ENCODE peak calls at places on chromosomes 1 and 21, in eight cellular contexts. P, T, X, V, E, Q, I and F are unnamed samples. For H3K36me3, the result is how much of the 10 kb centered on the place peaks cover.

GRCh38 chr21:43816611-43817071 is 27.3 kb downstream of the RRP1 start:
- DNase-seq in T (peak), E (no peak), X (no peak), P (no peak), Q (no peak), I (no peak), V (peak), F (no peak)

GRCh38 chr1:215543806-215544205 is 23.3 kb upstream of the KCTD3 start:
- DNase-seq in I (no peak), X (no peak), Q (no peak), V (no peak), P (no peak), E (no peak), T (no peak), F (no peak)

GRCh38 chr1:179002552-179003345 is 22.9 kb upstream of the FAM20B start:
- DNase-seq in Q (peak), I (peak), E (no peak), V (peak), T (peak), P (no peak), X (peak), F (peak)

GRCh38 chr1:43632135-43632670 is 17.7 kb upstream of the KDM4A start:
- DNase-seq in Q (no peak), I (no peak), T (no peak), P (no peak), E (no peak), V (no peak), X (no peak), F (no peak)

GRCh38 chr1:111161843-111162242 is 21.8 kb downstream of the CEPT1 start:
- DNase-seq in E (no peak), I (no peak), T (no peak), Q (no peak), X (no peak), P (no peak), V (no peak), F (no peak)

GRCh38 chr1:236083650-236084385 is 18.9 kb upstream of the NID1 start:
- DNase-seq in X (no peak), Q (peak), I (no peak), E (no peak), P (no peak), T (no peak), V (no peak), F (no peak)

GRCh38 chr1:185284533-185285244 is 32.4 kb downstream of the IVNS1ABP start:
- DNase-seq in I (no peak), T (no peak), E (no peak), X (no peak), Q (no peak), V (no peak), P (no peak), F (no peak)

GRCh38 chr1:225407755-225408154 is 20.1 kb downstream of the LBR start:
- DNase-seq in Q (no peak), T (no peak), E (no peak), I (no peak), X (no peak), P (no peak), V (no peak), F (no peak)

GRCh38 chr1:182113879-182114626 is 52.5 kb upstream of the ZNF648 start:
- DNase-seq in E (no peak), V (no peak), T (no peak), X (no peak), I (no peak), Q (no peak), P (no peak), F (no peak)

GRCh38 chr1:94792473-94792875 is 27.7 kb upstream of the SLC44A3 start:
- DNase-seq in P (no peak), I (no peak), X (no peak), V (no peak), Q (peak), E (no peak), T (no peak), F (no peak)

GRCh38 chr21:32570456-32570855 is 14.9 kb downstream of the TCP10L start:
- DNase-seq in P (no peak), V (no peak), T (peak), Q (no peak), X (no peak), E (no peak), I (no peak), F (no peak)

GRCh38 chr1:84997667-84998600 is 1.0 kb upstream of the MCOLN2 start:
- DNase-seq in Q (peak), V (no peak), T (peak), I (no peak), E (no peak), P (no peak), X (no peak), F (no peak)

GRCh38 chr1:114892194-114892918 is 37.7 kb downstream of the SYCP1 start:
- DNase-seq in P (no peak), E (no peak), I (no peak), Q (no peak), T (peak), X (no peak), V (no peak), F (no peak)

GRCh38 chr1:2300004-2300771 is 72.1 kb downstream of the SKI start:
- DNase-seq in V (no peak), I (no peak), Q (no peak), T (no peak), E (no peak), P (no peak), X (no peak), F (no peak)

GRCh38 chr1:41580021-41580420 is 95.5 kb upstream of the EDN2 start:
- DNase-seq in I (no peak), E (no peak), V (no peak), T (peak), Q (no peak), P (no peak), X (no peak), F (no peak)

GRCh38 chr1:67889940-67890567 is 56.8 kb upstream of the GNG12 start:
- DNase-seq in P (peak), E (peak), I (peak), T (no peak), X (no peak), V (no peak), Q (peak), F (no peak)

GRCh38 chr1:58857673-58858343 is 74.0 kb upstream of the JUN start:
- DNase-seq in T (no peak), Q (no peak), E (no peak), I (no peak), P (no peak), V (no peak), X (no peak), F (no peak)

GRCh38 chr1:197686702-197687355 is 88.5 kb downstream of the DENND1B start:
- DNase-seq in V (no peak), I (no peak), X (no peak), E (no peak), Q (no peak), T (no peak), P (no peak), F (no peak)

GRCh38 chr1:177252877-177253276 is 82.1 kb downstream of the BRINP2 start:
- DNase-seq in V (no peak), X (no peak), T (no peak), E (no peak), P (no peak), Q (no peak), I (no peak), F (no peak)

GRCh38 chr21:17466166-17466565 is 46.7 kb upstream of the CXADR start:
- DNase-seq in X (no peak), I (peak), Q (peak), E (no peak), P (no peak), T (no peak), V (no peak), F (no peak)

GRCh38 chr21:35202431-35202830 is 153.3 kb upstream of the RUNX1 start:
- DNase-seq in I (no peak), Q (peak), P (no peak), X (no peak), T (no peak), V (no peak), E (peak), F (no peak)

DNA sequence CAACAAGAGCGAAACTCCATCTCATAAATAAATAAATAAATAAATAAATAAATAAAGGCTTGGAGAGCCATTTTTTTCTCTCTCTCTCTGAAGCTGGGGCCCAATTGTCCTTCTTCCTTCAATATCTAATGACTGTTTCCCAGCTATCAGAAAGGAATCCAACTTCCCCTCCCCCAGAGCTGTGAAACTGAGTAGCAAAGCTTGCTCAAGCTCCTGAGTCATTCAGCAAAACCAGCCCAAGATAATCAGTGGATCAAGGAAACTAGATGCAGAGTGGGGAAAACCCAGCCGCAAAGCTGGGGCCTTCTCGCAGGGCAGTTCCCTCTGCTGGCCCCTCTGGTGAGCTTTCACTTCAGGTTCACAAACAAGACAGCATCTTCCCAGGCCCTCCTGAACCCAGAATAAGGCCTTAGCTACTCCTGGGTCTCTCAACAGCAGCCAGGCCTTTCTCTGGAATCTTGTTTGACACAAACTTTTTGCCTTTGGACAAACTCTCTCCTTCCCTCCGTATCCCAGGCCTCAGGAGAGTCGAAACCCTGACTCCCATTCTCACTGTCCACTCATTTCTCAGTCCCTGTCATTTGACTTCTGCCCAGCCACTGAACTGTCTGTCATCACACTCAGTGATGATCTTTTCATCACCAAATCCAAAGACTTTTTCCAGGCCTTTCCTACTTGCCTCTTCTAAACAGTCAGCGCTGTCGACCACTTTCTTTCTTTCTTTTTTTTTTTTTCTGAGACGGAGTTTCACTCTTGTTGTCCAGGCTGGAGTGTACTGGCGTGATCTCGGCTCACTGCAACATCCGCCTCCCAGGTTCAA is 18.0 kb upstream of the PTP4A2 start:
- DNase-seq in Q (peak), I (peak), T (peak), V (peak), E (peak), X (peak), P (peak), F (peak)
- TF ChIP-seq CTCF in Q (peak), I (peak), T (peak), V (peak), E (peak), X (peak), P (no peak), F (peak)

GRCh38 chr1:93578433-93578830 is 103.2 kb downstream of the BCAR3 start:
- DNase-seq in Q (no peak), T (peak), E (no peak), I (no peak), P (no peak), X (no peak), V (no peak), F (no peak)
- H3K36me3 ChIP-seq in Q (under half), T (half or more), E (under half), I (under half), P (half or more), X (under half), V (under half), F (under half)

GRCh38 chr1:231418741-231419107 is 3.4 kb downstream of the EGLN1 start:
- DNase-seq in I (no peak), P (no peak), Q (peak), V (no peak), T (no peak), E (no peak), X (no peak), F (no peak)
- H3K4me3 ChIP-seq in I (peak), P (no peak), Q (no peak), V (peak), T (peak), E (peak), X (peak), F (peak)

GRCh38 chr1:4424766-4425165 is 229.6 kb upstream of the AJAP1 start:
- DNase-seq in T (no peak), Q (no peak), P (no peak), V (no peak), I (no peak), E (no peak), X (no peak), F (no peak)

GRCh38 chr1:4425892-4426291 is 228.5 kb upstream of the AJAP1 start:
- DNase-seq in Q (no peak), I (no peak), E (no peak), X (no peak), V (no peak), T (peak), P (no peak), F (no peak)

GRCh38 chr1:4424254-4424653 is 230.2 kb upstream of the AJAP1 start:
- DNase-seq in T (no peak), I (no peak), Q (no peak), P (no peak), X (no peak), E (no peak), V (no peak), F (no peak)

GRCh38 chr1:4422496-4423289 is 231.7 kb upstream of the AJAP1 start:
- DNase-seq in P (no peak), Q (no peak), T (peak), V (no peak), E (no peak), I (no peak), X (no peak), F (no peak)
- TF ChIP-seq CTCF in P (no peak), Q (no peak), T (peak), V (no peak), E (no peak), I (no peak), X (no peak), F (no peak)

DNA sequence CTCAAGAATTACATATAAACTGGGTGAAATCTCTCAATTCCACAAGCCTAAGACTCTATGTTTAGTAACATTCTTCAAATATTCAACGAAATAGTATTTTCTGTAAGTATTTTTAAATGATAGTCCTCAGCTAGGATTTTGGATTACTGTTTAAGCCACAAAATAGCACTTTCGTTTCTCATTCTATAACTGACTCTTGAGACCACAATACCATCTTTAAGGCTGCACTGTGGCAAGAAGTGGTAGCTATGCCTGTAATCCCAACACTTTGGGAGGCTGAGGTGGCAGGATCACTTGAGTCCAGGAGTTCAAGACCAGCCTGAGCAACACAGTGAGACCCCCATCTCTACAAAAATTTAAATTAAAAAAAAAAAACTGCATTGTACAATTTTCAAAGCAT is 126.7 kb downstream of the CDC42BPA start:
- DNase-seq in I (no peak), Q (no peak), P (no peak), V (no peak), E (no peak), X (no peak), T (no peak), F (no peak)
- H3K36me3 ChIP-seq in I (under half), Q (under half), P (under half), V (under half), E (under half), X (under half), T (under half), F (under half)

DNA sequence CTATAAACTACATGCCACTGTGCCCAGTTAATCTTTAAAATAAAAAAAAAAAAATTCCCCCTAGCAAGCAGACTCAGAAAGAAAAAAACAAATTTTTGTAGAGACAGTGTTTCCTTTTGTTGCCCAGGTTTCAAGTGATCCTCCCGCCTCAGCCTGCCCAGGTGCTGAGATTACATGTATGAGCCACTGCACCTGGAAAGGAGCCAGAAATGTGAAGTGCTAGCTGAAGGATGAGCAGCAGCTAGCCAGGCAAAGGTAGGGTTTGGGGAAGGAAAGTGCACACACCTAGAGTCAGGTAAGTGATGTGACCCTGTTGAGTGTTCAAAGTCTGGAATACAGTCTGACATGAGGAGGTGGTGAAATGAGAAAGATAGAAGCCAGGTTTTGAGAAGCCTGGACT is 1.7 kb downstream of the AKR1A1 start:
- DNase-seq in T (no peak), X (no peak), V (no peak), E (no peak), I (peak), Q (peak), P (no peak), F (peak)
- H3K4me3 ChIP-seq in T (peak), X (no peak), V (peak), E (no peak), I (no peak), Q (no peak), P (no peak), F (peak)

GRCh38 chr1:222709700-222710153 is 2.6 kb downstream of the AIDA start:
- DNase-seq in T (no peak), P (no peak), X (no peak), V (no peak), E (no peak), Q (no peak), I (no peak), F (no peak)

GRCh38 chr1:222702210-222702609 is 10.1 kb downstream of the AIDA start:
- DNase-seq in Q (no peak), E (no peak), V (no peak), I (no peak), P (no peak), T (no peak), X (no peak), F (no peak)

GRCh38 chr1:222704260-222704659 is 8.0 kb downstream of the AIDA start:
- DNase-seq in E (no peak), I (no peak), X (no peak), Q (no peak), T (no peak), P (no peak), V (no peak), F (no peak)

GRCh38 chr1:222711319-222712252 is 705 bp downstream of the AIDA start:
- DNase-seq in I (peak), P (peak), E (no peak), V (peak), X (peak), Q (peak), T (peak), F (peak)

DNA sequence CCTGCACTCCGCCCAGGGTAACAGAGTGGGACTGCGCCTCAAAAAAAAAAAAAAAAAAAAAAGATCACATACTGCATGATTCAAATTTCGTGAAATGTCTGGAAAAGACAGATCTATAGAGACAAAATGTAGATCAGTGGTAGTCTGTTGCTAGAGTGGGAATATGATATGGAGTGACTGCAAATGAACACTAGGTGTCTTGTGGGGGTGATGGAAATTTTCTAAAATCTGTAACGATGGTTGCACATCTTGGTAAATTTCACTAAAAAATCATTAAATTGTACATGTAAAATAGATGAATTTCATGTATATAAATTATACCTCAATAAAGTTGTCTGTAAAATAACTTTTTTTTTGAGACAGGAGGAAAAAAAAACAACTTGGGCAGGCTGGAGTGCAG is 5.5 kb downstream of the AIDA start:
- DNase-seq in T (no peak), P (no peak), V (no peak), I (no peak), Q (no peak), X (no peak), E (no peak), F (no peak)
- TF ChIP-seq CTCF in T (peak), P (peak), V (no peak), I (no peak), Q (no peak), X (no peak), E (no peak), F (no peak)

GRCh38 chr1:21721271-21721985 is 52.3 kb upstream of the RAP1GAP start:
- DNase-seq in X (no peak), V (no peak), Q (no peak), I (no peak), P (no peak), E (no peak), T (no peak), F (no peak)

GRCh38 chr1:21724098-21724497 is 54.9 kb upstream of the RAP1GAP start:
- DNase-seq in P (no peak), I (no peak), Q (no peak), X (no peak), T (no peak), V (no peak), E (no peak), F (no peak)

GRCh38 chr1:21724570-21724969 is 55.4 kb upstream of the RAP1GAP start:
- DNase-seq in Q (no peak), E (no peak), T (no peak), P (no peak), V (no peak), X (no peak), I (no peak), F (no peak)

DNA sequence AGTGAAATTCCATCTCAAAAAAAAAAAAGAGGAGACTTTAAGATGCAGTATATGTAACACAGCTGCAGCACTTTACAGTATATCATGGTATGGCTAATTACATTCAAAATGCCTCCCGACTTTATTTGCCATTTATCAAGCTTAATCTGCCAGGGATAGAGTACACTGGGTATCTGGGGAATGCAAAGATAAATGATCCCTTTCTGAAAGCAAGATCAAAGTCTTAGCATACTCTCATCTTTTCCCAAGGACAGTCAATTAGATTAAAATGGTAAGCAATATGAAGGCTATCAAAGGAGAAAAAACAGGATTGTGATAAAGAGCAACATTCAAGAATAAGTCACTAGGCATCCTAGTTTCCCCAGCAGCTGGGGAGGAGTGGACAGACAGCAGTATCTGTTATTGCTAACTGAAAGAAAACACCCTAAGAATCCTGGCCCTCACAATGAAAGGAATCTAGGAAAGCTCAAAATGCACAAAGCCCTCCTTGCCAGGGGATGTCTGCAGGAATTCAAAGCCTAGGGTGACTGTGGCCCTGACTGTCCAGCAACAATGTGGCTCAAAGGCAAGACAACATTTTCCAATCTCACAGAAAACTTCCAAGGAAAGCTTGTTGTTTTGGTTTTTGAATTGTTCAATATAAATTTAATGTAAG is 56.7 kb upstream of the RAP1GAP start:
- DNase-seq in E (no peak), V (no peak), X (no peak), T (no peak), I (no peak), P (no peak), Q (no peak), F (no peak)
- H3K36me3 ChIP-seq in E (under half), V (half or more), X (under half), T (half or more), I (under half), P (under half), Q (under half), F (under half)